ENCODE peak calls at places on chromosomes 4 and X, in nine cellular contexts. J is Caco-2; I is GM23248; X is AG08396; M is globus pallidus; H is fibroblast of the aortic adventitia; O is CD8-positive, alpha-beta memory T cell; G is CD4-positive, alpha-beta T cell; N is T1000. L is an unnamed sample.
A peak's percentile ranks its signal among the peaks of the same experiment; 100 is the strongest.

GRCh38 chr4:6199344-6199921 is 916 bp downstream of the JAKMIP1 start:
- DNase-seq in J (no peak), I (no peak), X (no peak), M (no peak), H (no peak), O (peak; percentile 75), G (no peak), N (no peak), L (no peak)

GRCh38 chr4:175373031-175373430 is 439.0 kb downstream of the GPM6A start:
- DNase-seq in J (no peak), I (peak; percentile 2), X (no peak), M (no peak), H (peak; percentile 41), O (no peak), G (no peak), N (no peak), L (no peak)

GRCh38 chrX:3712080-3712869 is 1.2 kb downstream of the PRKX start:
- DNase-seq in J (no peak), I (peak; percentile 34), X (peak; percentile 27), M (no peak), H (peak; percentile 50), O (peak; percentile 47), G (no peak), N (no peak), L (no peak)

GRCh38 chr4:3290476-3290875 is 2.3 kb upstream of the RGS12 start:
- DNase-seq in J (no peak), I (no peak), X (no peak), M (no peak), H (no peak), O (no peak), G (no peak), N (no peak), L (no peak)

GRCh38 chrX:124347242-124347641 is 879 bp downstream of the SH2D1A start:
- DNase-seq in J (no peak), I (no peak), X (no peak), M (no peak), H (no peak), O (no peak), G (no peak), N (no peak), L (no peak)

GRCh38 chr4:98539299-98539698 is 119.1 kb downstream of the TSPAN5 start:
- DNase-seq in J (no peak), I (no peak), X (no peak), M (no peak), H (no peak), O (no peak), G (no peak), N (no peak), L (no peak)

GRCh38 chr4:121706595-121707021 is 9.8 kb upstream of the ANXA5 start:
- DNase-seq in J (no peak), I (peak; percentile 83), X (no peak), M (no peak), H (peak; percentile 59), O (peak; percentile 83), G (no peak), N (no peak), L (peak; percentile 60)

GRCh38 chrX:47648376-47648775 is 2.0 kb downstream of the ELK1 start:
- DNase-seq in J (no peak), I (no peak), X (no peak), M (no peak), H (no peak), O (no peak), G (no peak), N (no peak), L (no peak)

GRCh38 chr4:74969507-74970474 is 36.9 kb downstream of the PARM1 start:
- DNase-seq in J (peak; percentile 51), I (no peak), X (no peak), M (no peak), H (peak; percentile 2), O (no peak), G (no peak), N (no peak), L (no peak)